ENCODE peak calls at places on chromosomes 2 and 18, in eight cellular contexts. P, S, E, J, H, B, Q and I are unnamed samples.
A peak's percentile ranks its signal among the peaks of the same experiment; 100 is the strongest.

GRCh38 chr2:38474833-38475566 is 97.9 kb upstream of the ATL2 start:
- DNase-seq in P (no peak), S (no peak), E (no peak), J (no peak), H (no peak), B (no peak), Q (no peak), I (no peak)

GRCh38 chr2:46053502-46054094 is 243.6 kb upstream of the EPAS1 start:
- DNase-seq in P (no peak), S (no peak), E (no peak), J (no peak), H (no peak), B (no peak), Q (no peak), I (no peak)

GRCh38 chr2:10740226-10740625 is 18.8 kb downstream of the ATP6V1C2 start:
- DNase-seq in P (no peak), S (no peak), E (no peak), J (no peak), H (no peak), B (no peak), Q (no peak), I (no peak)

GRCh38 chr2:221911890-221912289 is 339.8 kb upstream of the EPHA4 start:
- DNase-seq in P (peak; percentile 88), S (no peak), E (no peak), J (no peak), H (no peak), B (no peak), Q (no peak), I (no peak)

GRCh38 chr2:3423492-3424170 is 44.1 kb downstream of the TRAPPC12 start:
- DNase-seq in P (peak; percentile 63), S (peak; percentile 39), E (peak; percentile 70), J (no peak), H (peak; percentile 57), B (peak; percentile 41), Q (peak; percentile 91), I (peak; percentile 81)

GRCh38 chr2:154568413-154568812 is 130.1 kb upstream of the KCNJ3 start:
- DNase-seq in P (peak; percentile 23), S (no peak), E (no peak), J (no peak), H (no peak), B (no peak), Q (no peak), I (no peak)

GRCh38 chr2:69694894-69695849 is 46.8 kb upstream of the ANXA4 start:
- DNase-seq in P (no peak), S (no peak), E (no peak), J (no peak), H (no peak), B (no peak), Q (no peak), I (peak; percentile 25)

GRCh38 chr2:221533299-221533698 is 38.8 kb downstream of the EPHA4 start:
- DNase-seq in P (no peak), S (no peak), E (no peak), J (no peak), H (no peak), B (no peak), Q (no peak), I (no peak)

GRCh38 chr18:49177812-49178211 is 227.0 kb upstream of the SMAD7 start:
- DNase-seq in P (no peak), S (no peak), E (no peak), J (peak; percentile 29), H (no peak), B (no peak), Q (no peak), I (no peak)

GRCh38 chr2:133241231-133241575 is 327.1 kb downstream of the NCKAP5 start:
- DNase-seq in P (no peak), S (no peak), E (no peak), J (peak; percentile 80), H (no peak), B (no peak), Q (no peak), I (no peak)

GRCh38 chr18:12821408-12821807 is 62.6 kb downstream of the PTPN2 start:
- DNase-seq in P (peak; percentile 40), S (no peak), E (no peak), J (no peak), H (no peak), B (no peak), Q (no peak), I (no peak)

GRCh38 chr2:215982465-215982875 is 30.9 kb downstream of the MREG start:
- DNase-seq in P (no peak), S (no peak), E (no peak), J (peak; percentile 11), H (no peak), B (peak; percentile 59), Q (no peak), I (no peak)

GRCh38 chr18:45270289-45270771 is 344.9 kb upstream of the SLC14A2 start:
- DNase-seq in P (no peak), S (no peak), E (no peak), J (no peak), H (no peak), B (no peak), Q (no peak), I (no peak)

GRCh38 chr18:31664101-31664500 is 20.3 kb downstream of the B4GALT6 start:
- DNase-seq in P (no peak), S (no peak), E (no peak), J (no peak), H (no peak), B (no peak), Q (no peak), I (no peak)

GRCh38 chr2:39545957-39546356 is 108.9 kb upstream of the MAP4K3 start:
- DNase-seq in P (no peak), S (no peak), E (no peak), J (no peak), H (no peak), B (no peak), Q (no peak), I (no peak)

GRCh38 chr2:55093381-55093780 is 43.1 kb upstream of the RTN4 start:
- DNase-seq in P (no peak), S (no peak), E (no peak), J (no peak), H (no peak), B (no peak), Q (no peak), I (no peak)

GRCh38 chr2:56179931-56180330 is 3.9 kb upstream of the CCDC85A start:
- DNase-seq in P (no peak), S (no peak), E (no peak), J (no peak), H (no peak), B (no peak), Q (no peak), I (no peak)

GRCh38 chr2:208370881-208371633 is 35.5 kb upstream of the PTH2R start:
- DNase-seq in P (no peak), S (no peak), E (no peak), J (no peak), H (no peak), B (no peak), Q (no peak), I (no peak)

GRCh38 chr18:21262979-21263378 is 20.9 kb downstream of the GREB1L start:
- DNase-seq in P (peak; percentile 94), S (no peak), E (no peak), J (no peak), H (no peak), B (no peak), Q (no peak), I (no peak)

GRCh38 chr2:160270571-160271113 is 70.6 kb upstream of the ITGB6 start:
- DNase-seq in P (no peak), S (no peak), E (no peak), J (no peak), H (no peak), B (no peak), Q (no peak), I (no peak)
- TF ChIP-seq CTCF in P (no peak), S (no peak), E (no peak), J (no peak), H (no peak), B (no peak), Q (no peak), I (no peak)

GRCh38 chr18:40582105-40582504 is 1372.9 kb upstream of the PIK3C3 start:
- DNase-seq in P (no peak), S (no peak), E (no peak), J (no peak), H (no peak), B (no peak), Q (no peak), I (no peak)
- TF ChIP-seq CTCF in P (peak; percentile 17), S (peak; percentile 42), E (no peak), J (no peak), H (no peak), B (peak; percentile 21), Q (no peak), I (peak; percentile 10)

DNA sequence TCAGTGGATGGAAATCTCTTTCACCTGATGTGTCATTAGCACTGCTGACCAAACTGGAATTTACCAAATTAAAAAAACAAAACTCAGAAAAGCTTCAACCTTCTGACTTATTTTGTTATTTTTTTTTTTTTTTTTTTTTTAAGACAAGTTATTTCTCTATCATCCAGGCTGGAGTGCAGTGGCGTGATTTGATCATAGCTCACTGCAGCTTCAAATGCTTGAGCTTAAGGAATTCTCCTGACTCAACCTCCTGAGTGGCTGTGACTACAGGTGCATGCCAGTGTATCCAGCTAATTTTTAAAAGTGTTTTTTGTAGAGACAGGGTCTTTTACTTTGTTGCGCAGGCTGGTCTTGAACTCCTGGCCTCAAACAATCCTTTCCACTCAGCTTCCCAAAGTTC is 155.6 kb downstream of the LRRTM1 start:
- DNase-seq in P (no peak), S (no peak), E (no peak), J (no peak), H (no peak), B (no peak), Q (no peak), I (no peak)
- TF ChIP-seq CTCF in P (no peak), S (no peak), E (no peak), J (no peak), H (no peak), B (no peak), Q (no peak), I (no peak)

GRCh38 chr2:138722316-138722715 is 57.9 kb downstream of the NXPH2 start:
- DNase-seq in P (no peak), S (no peak), E (no peak), J (no peak), H (no peak), B (no peak), Q (no peak), I (no peak)

GRCh38 chr2:138724296-138724695 is 55.9 kb downstream of the NXPH2 start:
- DNase-seq in P (peak; percentile 81), S (no peak), E (no peak), J (no peak), H (no peak), B (no peak), Q (no peak), I (no peak)

GRCh38 chr2:138724765-138725459 is 55.3 kb downstream of the NXPH2 start:
- DNase-seq in P (no peak), S (no peak), E (no peak), J (no peak), H (no peak), B (no peak), Q (no peak), I (no peak)

GRCh38 chr2:138726681-138727080 is 53.5 kb downstream of the NXPH2 start:
- DNase-seq in P (no peak), S (no peak), E (no peak), J (no peak), H (no peak), B (no peak), Q (no peak), I (no peak)

GRCh38 chr2:138723588-138723987 is 56.6 kb downstream of the NXPH2 start:
- DNase-seq in P (no peak), S (no peak), E (no peak), J (no peak), H (no peak), B (no peak), Q (no peak), I (no peak)
- TF ChIP-seq CTCF in P (no peak), S (no peak), E (no peak), J (no peak), H (no peak), B (no peak), Q (no peak), I (no peak)